ENCODE peak calls at places on chromosomes 7 and 10, in six cellular contexts. One of them, this sample, is unnamed.

GRCh38 chr10:67863094-67863493 is 21.4 kb upstream of the SIRT1 start:
- DNase-seq in mesothelial cell of epicardium: no peak
- DNase-seq in tibial artery: no peak
- DNase-seq in Calu3: no peak
- DNase-seq in OCI-LY7: no peak
- DNase-seq in glutamatergic neuron: no peak
- DNase-seq in this sample: no peak

GRCh38 chr7:192035-192649 is at the start of gene FAM20C:
- DNase-seq in mesothelial cell of epicardium: peak
- DNase-seq in tibial artery: peak
- DNase-seq in Calu3: peak
- DNase-seq in OCI-LY7: no peak
- DNase-seq in glutamatergic neuron: peak
- DNase-seq in this sample: peak

GRCh38 chr7:112183266-112183665 is 22.9 kb downstream of the DOCK4 start:
- DNase-seq in mesothelial cell of epicardium: no peak
- DNase-seq in tibial artery: no peak
- DNase-seq in Calu3: no peak
- DNase-seq in OCI-LY7: no peak
- DNase-seq in glutamatergic neuron: no peak
- DNase-seq in this sample: no peak

GRCh38 chr10:71308985-71309384 is 10.1 kb upstream of the SLC29A3 start:
- DNase-seq in mesothelial cell of epicardium: no peak
- DNase-seq in tibial artery: no peak
- DNase-seq in Calu3: no peak
- DNase-seq in OCI-LY7: no peak
- DNase-seq in glutamatergic neuron: no peak
- DNase-seq in this sample: no peak

GRCh38 chr7:84362828-84363227 is 168.2 kb upstream of the SEMA3A start:
- DNase-seq in mesothelial cell of epicardium: no peak
- DNase-seq in tibial artery: no peak
- DNase-seq in Calu3: no peak
- DNase-seq in OCI-LY7: no peak
- DNase-seq in glutamatergic neuron: no peak
- DNase-seq in this sample: no peak

GRCh38 chr7:131327049-131327625 is 539 bp upstream of the MKLN1 start:
- DNase-seq in mesothelial cell of epicardium: no peak
- DNase-seq in tibial artery: peak
- DNase-seq in Calu3: peak
- DNase-seq in OCI-LY7: no peak
- DNase-seq in glutamatergic neuron: no peak
- DNase-seq in this sample: no peak

GRCh38 chr7:66508431-66508830 is 120.2 kb upstream of the KCTD7 start:
- DNase-seq in mesothelial cell of epicardium: no peak
- DNase-seq in tibial artery: no peak
- DNase-seq in Calu3: no peak
- DNase-seq in OCI-LY7: no peak
- DNase-seq in glutamatergic neuron: no peak
- DNase-seq in this sample: no peak

GRCh38 chr10:62010366-62010765 is 108.9 kb downstream of the ARID5B start:
- DNase-seq in mesothelial cell of epicardium: no peak
- DNase-seq in tibial artery: no peak
- DNase-seq in Calu3: no peak
- DNase-seq in OCI-LY7: no peak
- DNase-seq in glutamatergic neuron: no peak
- DNase-seq in this sample: no peak

GRCh38 chr10:51321968-51322367 is 247.7 kb downstream of the PRKG1 start:
- DNase-seq in mesothelial cell of epicardium: no peak
- DNase-seq in tibial artery: no peak
- DNase-seq in Calu3: no peak
- DNase-seq in OCI-LY7: no peak
- DNase-seq in glutamatergic neuron: no peak
- DNase-seq in this sample: no peak

GRCh38 chr7:158904599-158904998 is 48.2 kb downstream of the DYNC2I1 start:
- DNase-seq in mesothelial cell of epicardium: no peak
- DNase-seq in tibial artery: no peak
- DNase-seq in Calu3: no peak
- DNase-seq in OCI-LY7: no peak
- DNase-seq in glutamatergic neuron: no peak
- DNase-seq in this sample: no peak

GRCh38 chr7:158910254-158911053 is 54.1 kb downstream of the DYNC2I1 start:
- DNase-seq in mesothelial cell of epicardium: no peak
- DNase-seq in tibial artery: no peak
- DNase-seq in Calu3: no peak
- DNase-seq in OCI-LY7: no peak
- DNase-seq in glutamatergic neuron: no peak
- DNase-seq in this sample: no peak

GRCh38 chr7:158908552-158908951 is 52.2 kb downstream of the DYNC2I1 start:
- DNase-seq in mesothelial cell of epicardium: no peak
- DNase-seq in tibial artery: no peak
- DNase-seq in Calu3: no peak
- DNase-seq in OCI-LY7: no peak
- DNase-seq in glutamatergic neuron: no peak
- DNase-seq in this sample: no peak

GRCh38 chr7:158903897-158904541 is 47.7 kb downstream of the DYNC2I1 start:
- DNase-seq in mesothelial cell of epicardium: no peak
- DNase-seq in tibial artery: no peak
- DNase-seq in Calu3: no peak
- DNase-seq in OCI-LY7: no peak
- DNase-seq in glutamatergic neuron: no peak
- DNase-seq in this sample: no peak

GRCh38 chr7:158907390-158907789 is 51.0 kb downstream of the DYNC2I1 start:
- DNase-seq in mesothelial cell of epicardium: no peak
- DNase-seq in tibial artery: no peak
- DNase-seq in Calu3: no peak
- DNase-seq in OCI-LY7: no peak
- DNase-seq in glutamatergic neuron: no peak
- DNase-seq in this sample: no peak
- TF ChIP-seq CTCF in mesothelial cell of epicardium: no peak
- TF ChIP-seq CTCF in tibial artery: no peak
- TF ChIP-seq CTCF in Calu3: no peak
- TF ChIP-seq CTCF in OCI-LY7: no peak
- TF ChIP-seq CTCF in glutamatergic neuron: no peak
- TF ChIP-seq CTCF in this sample: no peak

GRCh38 chr7:155227004-155227787 is 70.5 kb upstream of the INSIG1 start:
- DNase-seq in mesothelial cell of epicardium: no peak
- DNase-seq in tibial artery: no peak
- DNase-seq in Calu3: no peak
- DNase-seq in OCI-LY7: no peak
- DNase-seq in glutamatergic neuron: no peak
- DNase-seq in this sample: no peak
- TF ChIP-seq CTCF in mesothelial cell of epicardium: no peak
- TF ChIP-seq CTCF in tibial artery: no peak
- TF ChIP-seq CTCF in Calu3: no peak
- TF ChIP-seq CTCF in OCI-LY7: no peak
- TF ChIP-seq CTCF in glutamatergic neuron: no peak
- TF ChIP-seq CTCF in this sample: no peak

DNA sequence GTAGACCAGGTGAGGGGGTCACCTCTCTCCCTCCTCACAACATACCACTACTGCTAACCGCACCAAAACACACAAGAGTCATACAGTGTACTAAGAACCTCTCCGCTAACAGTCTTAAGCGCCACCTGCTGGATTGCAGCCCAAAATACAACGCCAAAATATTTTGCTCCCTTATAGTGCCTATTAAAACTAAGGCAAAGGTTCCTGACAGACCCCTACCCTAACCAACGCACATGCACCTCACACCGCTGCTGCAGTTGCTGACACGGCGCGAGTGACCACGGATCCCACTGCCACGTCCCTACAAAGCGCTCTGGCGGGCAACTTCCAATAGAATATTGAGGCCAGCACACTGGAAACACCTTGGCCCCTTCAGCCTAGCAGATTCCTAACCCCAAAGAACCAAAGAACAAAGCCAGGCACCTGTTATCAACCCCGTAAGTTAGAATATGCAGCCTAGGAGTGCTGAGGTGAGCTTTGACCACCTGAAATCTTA is 563.6 kb upstream of the SEMA3D start:
- DNase-seq in mesothelial cell of epicardium: no peak
- DNase-seq in tibial artery: no peak
- DNase-seq in Calu3: peak
- DNase-seq in OCI-LY7: peak
- DNase-seq in glutamatergic neuron: peak
- DNase-seq in this sample: no peak
- TF ChIP-seq CTCF in mesothelial cell of epicardium: no peak
- TF ChIP-seq CTCF in tibial artery: peak
- TF ChIP-seq CTCF in Calu3: peak
- TF ChIP-seq CTCF in OCI-LY7: peak
- TF ChIP-seq CTCF in glutamatergic neuron: peak
- TF ChIP-seq CTCF in this sample: no peak

GRCh38 chr10:125159932-125160855 is at the start of gene CTBP2:
- DNase-seq in mesothelial cell of epicardium: peak
- DNase-seq in tibial artery: peak
- DNase-seq in Calu3: peak
- DNase-seq in OCI-LY7: no peak
- DNase-seq in glutamatergic neuron: peak
- DNase-seq in this sample: no peak

GRCh38 chr10:125156739-125157472 is 3.5 kb downstream of the CTBP2 start:
- DNase-seq in mesothelial cell of epicardium: no peak
- DNase-seq in tibial artery: no peak
- DNase-seq in Calu3: peak
- DNase-seq in OCI-LY7: no peak
- DNase-seq in glutamatergic neuron: no peak
- DNase-seq in this sample: no peak

GRCh38 chr10:125157473-125157865 is 2.9 kb downstream of the CTBP2 start:
- DNase-seq in mesothelial cell of epicardium: no peak
- DNase-seq in tibial artery: peak
- DNase-seq in Calu3: no peak
- DNase-seq in OCI-LY7: no peak
- DNase-seq in glutamatergic neuron: no peak
- DNase-seq in this sample: no peak

GRCh38 chr10:125159486-125159931 is 854 bp downstream of the CTBP2 start:
- DNase-seq in mesothelial cell of epicardium: peak
- DNase-seq in tibial artery: peak
- DNase-seq in Calu3: no peak
- DNase-seq in OCI-LY7: no peak
- DNase-seq in glutamatergic neuron: no peak
- DNase-seq in this sample: no peak

GRCh38 chr10:125158528-125159485 is 1.6 kb downstream of the CTBP2 start:
- DNase-seq in mesothelial cell of epicardium: peak
- DNase-seq in tibial artery: peak
- DNase-seq in Calu3: no peak
- DNase-seq in OCI-LY7: no peak
- DNase-seq in glutamatergic neuron: no peak
- DNase-seq in this sample: no peak
- TF ChIP-seq CTCF in mesothelial cell of epicardium: no peak
- TF ChIP-seq CTCF in tibial artery: no peak
- TF ChIP-seq CTCF in Calu3: no peak
- TF ChIP-seq CTCF in OCI-LY7: no peak
- TF ChIP-seq CTCF in glutamatergic neuron: no peak
- TF ChIP-seq CTCF in this sample: no peak

GRCh38 chr10:130254168-130255061 is 118.2 kb downstream of the GLRX3 start:
- DNase-seq in mesothelial cell of epicardium: no peak
- DNase-seq in tibial artery: no peak
- DNase-seq in Calu3: no peak
- DNase-seq in OCI-LY7: no peak
- DNase-seq in glutamatergic neuron: no peak
- DNase-seq in this sample: no peak
- TF ChIP-seq CTCF in mesothelial cell of epicardium: no peak
- TF ChIP-seq CTCF in tibial artery: no peak
- TF ChIP-seq CTCF in Calu3: no peak
- TF ChIP-seq CTCF in OCI-LY7: peak
- TF ChIP-seq CTCF in glutamatergic neuron: no peak
- TF ChIP-seq CTCF in this sample: no peak

GRCh38 chr7:36949711-36950600 is 225.7 kb upstream of the AOAH start:
- DNase-seq in mesothelial cell of epicardium: no peak
- DNase-seq in tibial artery: peak
- DNase-seq in Calu3: no peak
- DNase-seq in OCI-LY7: no peak
- DNase-seq in glutamatergic neuron: no peak
- DNase-seq in this sample: no peak

GRCh38 chr7:36945612-36946400 is 221.5 kb upstream of the AOAH start:
- DNase-seq in mesothelial cell of epicardium: no peak
- DNase-seq in tibial artery: no peak
- DNase-seq in Calu3: no peak
- DNase-seq in OCI-LY7: no peak
- DNase-seq in glutamatergic neuron: peak
- DNase-seq in this sample: no peak

GRCh38 chr7:36946401-36946739 is 222.1 kb upstream of the AOAH start:
- DNase-seq in mesothelial cell of epicardium: no peak
- DNase-seq in tibial artery: no peak
- DNase-seq in Calu3: no peak
- DNase-seq in OCI-LY7: no peak
- DNase-seq in glutamatergic neuron: no peak
- DNase-seq in this sample: no peak

GRCh38 chr7:36955730-36956129 is 231.4 kb upstream of the AOAH start:
- DNase-seq in mesothelial cell of epicardium: no peak
- DNase-seq in tibial artery: no peak
- DNase-seq in Calu3: no peak
- DNase-seq in OCI-LY7: no peak
- DNase-seq in glutamatergic neuron: no peak
- DNase-seq in this sample: no peak

DNA sequence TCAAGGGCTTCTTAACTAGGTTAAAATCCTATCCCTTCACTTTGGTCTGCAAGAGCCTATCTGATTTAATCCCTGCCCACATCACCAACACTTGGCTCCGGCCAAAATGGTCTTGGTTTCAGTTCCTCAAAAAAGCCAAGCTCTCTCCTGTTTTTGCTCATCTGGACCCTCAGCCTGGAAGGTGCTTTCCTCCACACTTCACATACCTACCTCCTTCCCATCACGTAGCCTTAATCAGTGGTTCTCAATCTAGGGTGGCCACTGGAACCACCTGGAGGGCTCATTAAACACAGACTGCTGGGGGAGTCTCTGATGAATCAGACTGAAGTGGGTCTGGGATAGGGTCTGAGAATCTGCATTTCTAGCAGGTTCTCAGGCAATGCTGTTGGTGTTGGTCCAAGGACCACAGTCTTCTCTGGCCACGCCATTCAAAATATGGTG is 227.0 kb upstream of the AOAH start:
- DNase-seq in mesothelial cell of epicardium: no peak
- DNase-seq in tibial artery: no peak
- DNase-seq in Calu3: no peak
- DNase-seq in OCI-LY7: peak
- DNase-seq in glutamatergic neuron: no peak
- DNase-seq in this sample: no peak
- TF ChIP-seq CTCF in mesothelial cell of epicardium: no peak
- TF ChIP-seq CTCF in tibial artery: no peak
- TF ChIP-seq CTCF in Calu3: no peak
- TF ChIP-seq CTCF in OCI-LY7: no peak
- TF ChIP-seq CTCF in glutamatergic neuron: no peak
- TF ChIP-seq CTCF in this sample: no peak

GRCh38 chr10:14601872-14602725 is 172.6 kb downstream of the FAM107B start:
- DNase-seq in mesothelial cell of epicardium: no peak
- DNase-seq in tibial artery: no peak
- DNase-seq in Calu3: peak
- DNase-seq in OCI-LY7: peak
- DNase-seq in glutamatergic neuron: no peak
- DNase-seq in this sample: no peak
- TF ChIP-seq CTCF in mesothelial cell of epicardium: no peak
- TF ChIP-seq CTCF in tibial artery: no peak
- TF ChIP-seq CTCF in Calu3: no peak
- TF ChIP-seq CTCF in OCI-LY7: no peak
- TF ChIP-seq CTCF in glutamatergic neuron: no peak
- TF ChIP-seq CTCF in this sample: no peak

This sample was measured in omental fat pad.